ENCODE peak calls at places on chromosomes 13 and 19, in five cellular contexts. Y is fibroblast of lung, S is T-helper 9 cell, L is KBM-7, U is neural crest cell. W is an unnamed sample.

GRCh38 chr19:36060430-36060829 is 5.7 kb downstream of the WDR62 start:
- DNase-seq in Y (peak), S (no peak), L (peak), U (peak), W (peak)

GRCh38 chr13:57988276-57988675 is 356.7 kb downstream of the PCDH17 start:
- DNase-seq in Y (no peak), S (no peak), L (no peak), U (no peak), W (no peak)

GRCh38 chr13:92896842-92897241 is 329.8 kb upstream of the GPC6 start:
- DNase-seq in Y (peak), S (no peak), L (peak), U (no peak), W (peak)

GRCh38 chr19:17076539-17076919 is 952 bp downstream of the MYO9B start:
- DNase-seq in Y (no peak), S (peak), L (no peak), U (peak), W (no peak)

GRCh38 chr19:38675611-38676010 is 28.2 kb downstream of the ACTN4 start:
- DNase-seq in Y (no peak), S (no peak), L (peak), U (no peak), W (no peak)

GRCh38 chr13:92390217-92390616 is 836.4 kb upstream of the GPC6 start:
- DNase-seq in Y (peak), S (no peak), L (peak), U (no peak), W (no peak)

GRCh38 chr19:51462681-51463080 is 4.4 kb upstream of the SIGLEC8 start:
- DNase-seq in Y (no peak), S (no peak), L (no peak), U (no peak), W (no peak)

GRCh38 chr13:101767096-101767495 is 314.6 kb downstream of the ITGBL1 start:
- DNase-seq in Y (no peak), S (no peak), L (no peak), U (no peak), W (no peak)

GRCh38 chr19:2481466-2481865 is 5.5 kb downstream of the GADD45B start:
- DNase-seq in Y (no peak), S (no peak), L (no peak), U (no peak), W (no peak)

GRCh38 chr13:41289463-41289881 is 21.6 kb upstream of the NAA16 start:
- DNase-seq in Y (no peak), S (no peak), L (no peak), U (no peak), W (no peak)

GRCh38 chr19:29663861-29664752 is 1.2 kb upstream of the PLEKHF1 start:
- DNase-seq in Y (no peak), S (no peak), L (peak), U (no peak), W (no peak)

GRCh38 chr13:33050161-33050560 is 33.9 kb downstream of the KL start:
- DNase-seq in Y (no peak), S (no peak), L (no peak), U (no peak), W (no peak)

GRCh38 chr13:31038834-31039552 is 106.5 kb downstream of the TEX26 start:
- DNase-seq in Y (peak), S (no peak), L (peak), U (no peak), W (peak)

GRCh38 chr19:8304841-8305621 is 3.1 kb downstream of the CD320 start:
- DNase-seq in Y (no peak), S (no peak), L (no peak), U (peak), W (no peak)

W was measured in cardiac muscle cell.